ENCODE peak calls at places on chromosomes 3 and 15, in six cellular contexts. T, A, J, U, R and B are unnamed samples.

GRCh38 chr3:144265527-144266100 is 294.0 kb downstream of the DIPK2A start:
- DNase-seq in T (no peak), A (peak; percentile 4), J (no peak), U (no peak), R (no peak), B (peak; percentile 79)

GRCh38 chr3:124329723-124330122 is 337.8 kb upstream of the ROPN1 start:
- DNase-seq in T (no peak), A (no peak), J (no peak), U (no peak), R (no peak), B (no peak)

GRCh38 chr3:154285221-154285620 is 39.1 kb downstream of the DHX36 start:
- DNase-seq in T (no peak), A (no peak), J (no peak), U (no peak), R (no peak), B (no peak)

GRCh38 chr3:98602078-98602678 is 8.8 kb upstream of the CPOX start:
- DNase-seq in T (peak; percentile 47), A (peak; percentile 68), J (peak; percentile 67), U (no peak), R (no peak), B (peak; percentile 44)

GRCh38 chr15:51888593-51889195 is 59.2 kb downstream of the TMOD3 start:
- DNase-seq in T (no peak), A (peak; percentile 33), J (peak; percentile 44), U (no peak), R (no peak), B (no peak)

GRCh38 chr15:65096481-65097385 is 18.3 kb downstream of the UBAP1L start:
- DNase-seq in T (no peak), A (no peak), J (no peak), U (no peak), R (no peak), B (no peak)

GRCh38 chr3:13480340-13481318 is 523 bp downstream of the HDAC11 start:
- DNase-seq in T (no peak), A (no peak), J (no peak), U (no peak), R (peak; percentile 63), B (no peak)

GRCh38 chr3:15276028-15276717 is 56.2 kb downstream of the SH3BP5 start:
- DNase-seq in T (no peak), A (peak; percentile 47), J (no peak), U (no peak), R (no peak), B (no peak)

GRCh38 chr3:52053307-52054304 is 2.8 kb downstream of the DUSP7 start:
- DNase-seq in T (no peak), A (no peak), J (peak; percentile 98), U (no peak), R (peak; percentile 73), B (no peak)

GRCh38 chr3:105967117-105967516 is 98.3 kb upstream of the CBLB start:
- DNase-seq in T (no peak), A (peak; percentile 50), J (no peak), U (no peak), R (no peak), B (no peak)

GRCh38 chr15:95134306-95135100 is 903.1 kb downstream of the MCTP2 start:
- DNase-seq in T (no peak), A (peak; percentile 64), J (no peak), U (no peak), R (no peak), B (no peak)

GRCh38 chr3:61562810-61563613 is 1.6 kb downstream of the PTPRG start:
- DNase-seq in T (no peak), A (peak; percentile 29), J (no peak), U (peak; percentile 18), R (peak; percentile 71), B (no peak)

GRCh38 chr3:112489674-112490479 is 9.4 kb downstream of the BTLA start:
- DNase-seq in T (no peak), A (no peak), J (no peak), U (no peak), R (no peak), B (no peak)

GRCh38 chr3:14452676-14453367 is 50.4 kb downstream of the SLC6A6 start:
- DNase-seq in T (peak; percentile 96), A (peak; percentile 99), J (peak; percentile 91), U (peak; percentile 79), R (no peak), B (peak; percentile 99)

GRCh38 chr3:46214751-46215352 is 6.7 kb upstream of the CCR1 start:
- DNase-seq in T (no peak), A (no peak), J (no peak), U (no peak), R (peak; percentile 88), B (no peak)

GRCh38 chr3:141949972-141950371 is 73.5 kb downstream of the ATP1B3 start:
- DNase-seq in T (no peak), A (no peak), J (no peak), U (no peak), R (no peak), B (no peak)

GRCh38 chr3:49339593-49339946 is 283 bp downstream of the USP4 start:
- DNase-seq in T (no peak), A (no peak), J (no peak), U (no peak), R (peak; percentile 74), B (no peak)

GRCh38 chr3:147958754-147959153 is 549.6 kb downstream of the ZIC1 start:
- DNase-seq in T (no peak), A (no peak), J (no peak), U (no peak), R (no peak), B (no peak)

GRCh38 chr3:23608650-23609049 is 197.1 kb upstream of the UBE2E1 start:
- DNase-seq in T (no peak), A (no peak), J (no peak), U (no peak), R (no peak), B (no peak)

GRCh38 chr15:43253431-43254403 is 13.0 kb downstream of the TGM5 start:
- DNase-seq in T (no peak), A (peak; percentile 18), J (peak; percentile 94), U (no peak), R (no peak), B (peak; percentile 56)

GRCh38 chr3:141815667-141816066 is 52.5 kb downstream of the GRK7 start:
- DNase-seq in T (no peak), A (no peak), J (no peak), U (no peak), R (no peak), B (no peak)

GRCh38 chr15:50028323-50028722 is 90.7 kb downstream of the ATP8B4 start:
- DNase-seq in T (no peak), A (no peak), J (peak; percentile 60), U (no peak), R (no peak), B (no peak)

GRCh38 chr15:43133429-43134156 is at the start of gene TMEM62:
- DNase-seq in T (no peak), A (peak; percentile 47), J (peak; percentile 31), U (peak; percentile 64), R (peak; percentile 95), B (no peak)

GRCh38 chr3:128418900-128419299 is 47.8 kb downstream of the DNAJB8 start:
- DNase-seq in T (no peak), A (no peak), J (no peak), U (no peak), R (no peak), B (no peak)

GRCh38 chr3:143187132-143187531 is 67.6 kb downstream of the CHST2 start:
- DNase-seq in T (no peak), A (no peak), J (no peak), U (no peak), R (no peak), B (no peak)

GRCh38 chr3:161332792-161333191 is 38.5 kb downstream of the SPTSSB start:
- DNase-seq in T (no peak), A (no peak), J (peak; percentile 71), U (no peak), R (no peak), B (no peak)

GRCh38 chr3:39811561-39811960 is 2.2 kb downstream of the MYRIP start:
- DNase-seq in T (no peak), A (no peak), J (no peak), U (no peak), R (no peak), B (no peak)

GRCh38 chr3:39814007-39814406 is 4.6 kb downstream of the MYRIP start:
- DNase-seq in T (no peak), A (peak; percentile 6), J (no peak), U (no peak), R (no peak), B (peak; percentile 81)

GRCh38 chr3:39810647-39811161 is 1.3 kb downstream of the MYRIP start:
- DNase-seq in T (no peak), A (no peak), J (no peak), U (no peak), R (no peak), B (no peak)

GRCh38 chr3:39809995-39810595 is 686 bp downstream of the MYRIP start:
- DNase-seq in T (no peak), A (no peak), J (no peak), U (no peak), R (peak; percentile 59), B (no peak)

GRCh38 chr3:39812537-39812936 is 3.1 kb downstream of the MYRIP start:
- DNase-seq in T (no peak), A (no peak), J (peak; percentile 18), U (no peak), R (no peak), B (no peak)
- TF ChIP-seq CTCF in T (no peak), A (peak; percentile 24), J (peak; percentile 41), U (no peak), R (peak; percentile 34), B (peak; percentile 37)

GRCh38 chr15:77568960-77569646 is 63.6 kb downstream of the LINGO1 start:
- DNase-seq in T (no peak), A (no peak), J (peak; percentile 37), U (peak; percentile 19), R (peak; percentile 75), B (no peak)
- H3K4me3 ChIP-seq in T (peak overlapping the region; percentile 25), A (no peak overlapping the region), J (peak overlapping the region; percentile 33), U (peak overlapping the region; percentile 10), R (peak overlapping the region; percentile 35), B (no peak overlapping the region)

DNA sequence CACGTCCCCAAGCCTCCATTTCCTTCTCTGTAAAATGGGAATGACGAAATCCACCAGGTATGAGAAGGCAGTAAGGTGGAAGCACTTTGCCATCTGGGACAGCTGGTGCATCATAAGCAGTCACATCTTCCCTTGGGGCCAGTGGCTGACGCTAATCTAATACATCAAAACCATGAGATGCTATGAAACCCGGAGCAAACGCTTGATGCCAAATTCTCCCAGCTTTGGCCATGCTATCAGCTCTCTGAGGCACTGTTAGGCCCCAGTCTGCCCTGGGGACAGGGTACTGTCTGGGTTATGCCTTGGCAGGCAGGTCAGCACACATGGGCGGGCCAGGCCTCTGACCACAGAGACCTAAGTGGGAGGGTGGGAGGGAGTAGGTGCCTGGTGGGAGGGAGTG is 66.1 kb downstream of the ADAMTS17 start:
- DNase-seq in T (no peak), A (no peak), J (no peak), U (no peak), R (no peak), B (no peak)
- TF ChIP-seq CTCF in T (no peak), A (no peak), J (no peak), U (no peak), R (no peak), B (no peak)

GRCh38 chr3:172449468-172450149 is 1.4 kb upstream of the GHSR start:
- DNase-seq in T (no peak), A (peak; percentile 9), J (peak; percentile 12), U (no peak), R (no peak), B (no peak)
- H3K4me3 ChIP-seq in T (no peak overlapping the region), A (no peak overlapping the region), J (no peak overlapping the region), U (no peak overlapping the region), R (no peak overlapping the region), B (peak overlapping the region; percentile 13)

GRCh38 chr15:39581501-39582285 is 814 bp downstream of the THBS1 start:
- DNase-seq in T (no peak), A (peak; percentile 78), J (peak; percentile 50), U (peak; percentile 48), R (peak; percentile 80), B (no peak)
- TF ChIP-seq CTCF in T (peak; percentile 50), A (peak; percentile 34), J (peak; percentile 79), U (no peak), R (peak; percentile 46), B (peak; percentile 39)

GRCh38 chr15:91867581-91868026 is 14.1 kb downstream of the SLCO3A1 start:
- DNase-seq in T (peak; percentile 57), A (peak; percentile 75), J (peak; percentile 96), U (no peak), R (peak; percentile 92), B (peak; percentile 68)
- H3K4me3 ChIP-seq in T (no peak overlapping the region), A (no peak overlapping the region), J (no peak overlapping the region), U (no peak overlapping the region), R (peak overlapping the region; percentile 3), B (no peak overlapping the region)